ENCODE peak calls at places on chromosome 3, in ten cellular contexts. Q, Y, H, T, J, X, V, U, C and A are unnamed samples.

GRCh38 chr3:56269755-56270154 is 198.5 kb downstream of the ERC2 start:
- DNase-seq in V (no peak), Y (no peak), C (no peak), H (no peak), T (no peak), U (no peak), J (no peak), X (no peak), Q (no peak), A (no peak)

GRCh38 chr3:38524141-38524739 is 28.1 kb downstream of the EXOG start:
- DNase-seq in T (no peak), J (no peak), X (peak; percentile 21), U (no peak), C (no peak), Y (no peak), Q (no peak), H (no peak), V (no peak), A (no peak)

GRCh38 chr3:153910387-153910786 is 210.8 kb upstream of the ARHGEF26 start:
- DNase-seq in X (no peak), U (no peak), Y (no peak), V (no peak), Q (no peak), H (no peak), J (no peak), C (no peak), T (no peak), A (no peak)

GRCh38 chr3:72595376-72595775 is 252.9 kb downstream of the SHQ1 start:
- DNase-seq in X (no peak), H (no peak), J (no peak), C (no peak), T (no peak), Q (no peak), V (no peak), Y (no peak), U (no peak), A (no peak)

GRCh38 chr3:111594205-111594604 is 941 bp downstream of the ZBED2 start:
- DNase-seq in J (no peak), X (peak; percentile 25), T (peak; percentile 40), U (no peak), Q (no peak), V (peak; percentile 18), H (no peak), C (no peak), Y (no peak), A (no peak)

GRCh38 chr3:72591522-72592421 is 256.5 kb downstream of the SHQ1 start:
- DNase-seq in X (peak; percentile 87), H (no peak), J (no peak), Q (peak; percentile 42), T (peak; percentile 42), U (no peak), C (no peak), Y (no peak), V (no peak), A (no peak)

GRCh38 chr3:143497382-143497781 is 350.9 kb downstream of the SLC9A9 start:
- DNase-seq in V (no peak), X (no peak), U (no peak), H (no peak), Y (no peak), T (no peak), J (no peak), Q (no peak), C (no peak), A (no peak)

GRCh38 chr3:109803274-109803673 is 465.9 kb upstream of the DPPA4 start:
- DNase-seq in V (no peak), Y (no peak), T (peak; percentile 22), H (no peak), X (no peak), C (no peak), Q (no peak), J (no peak), U (no peak), A (no peak)

GRCh38 chr3:179398574-179399249 is 51.2 kb downstream of the MFN1 start:
- DNase-seq in X (peak; percentile 20), J (no peak), V (peak; percentile 8), H (no peak), C (no peak), Q (no peak), T (no peak), U (no peak), Y (no peak), A (no peak)

DNA sequence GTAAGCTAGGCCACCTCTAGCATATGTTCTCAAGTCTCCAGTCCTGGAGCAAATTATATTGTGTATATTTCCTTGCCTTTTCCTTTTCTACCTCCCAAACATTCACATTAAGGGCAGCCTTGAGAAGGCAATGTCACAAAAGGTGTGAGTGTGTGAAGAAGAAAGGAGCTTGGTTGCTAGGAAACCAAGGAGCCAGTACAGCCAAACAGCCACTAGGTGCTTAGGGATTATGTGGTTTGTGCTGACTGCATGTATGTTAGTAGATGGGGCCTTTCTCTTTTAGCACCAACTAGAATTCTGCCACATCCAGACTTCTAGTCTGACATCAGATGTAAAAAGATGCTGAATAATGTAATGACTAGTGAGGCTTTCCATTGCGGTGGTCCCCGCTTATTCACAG is 118.8 kb upstream of the DAZL start:
- DNase-seq in Y (no peak), H (no peak), J (no peak), X (no peak), V (no peak), Q (no peak), U (no peak), T (peak; percentile 27), C (no peak), A (peak; percentile 4)
- TF ChIP-seq CTCF in Y (peak; percentile 50), H (no peak), J (no peak), X (peak; percentile 32), V (no peak), Q (peak; percentile 40), U (no peak), T (no peak), C (no peak), A (no peak)

DNA sequence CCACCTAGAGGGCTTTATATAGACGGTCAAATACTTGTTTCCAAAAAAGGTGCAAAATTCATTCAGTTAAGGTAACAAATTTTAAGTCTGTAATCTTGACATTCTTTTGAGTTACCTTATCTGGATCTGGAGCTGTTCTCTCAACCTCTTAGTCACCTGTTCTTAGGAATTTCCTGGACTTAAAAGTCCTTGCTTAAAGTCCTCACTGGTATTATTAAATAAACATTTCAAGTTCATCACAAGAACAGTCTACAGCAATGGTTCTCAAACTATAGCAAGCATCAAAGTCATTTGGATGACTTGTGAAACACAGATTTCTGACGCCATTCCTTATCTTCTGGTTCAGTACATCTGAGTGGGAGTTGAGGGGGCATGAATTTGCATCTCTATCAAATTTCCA is 122.9 kb upstream of the GOLIM4 start:
- DNase-seq in X (no peak), T (no peak), H (no peak), Q (no peak), V (no peak), J (no peak), U (no peak), Y (no peak), C (no peak), A (no peak)
- TF ChIP-seq CTCF in X (no peak), T (no peak), H (no peak), Q (no peak), V (no peak), J (no peak), U (no peak), Y (no peak), C (no peak), A (no peak)

GRCh38 chr3:194485876-194486539 is 794 bp downstream of the ATP13A3 start:
- DNase-seq in V (peak; percentile 66), Y (no peak), Q (no peak), X (no peak), T (no peak), J (peak; percentile 23), H (peak; percentile 91), U (peak; percentile 23), C (peak; percentile 33), A (peak; percentile 43)
- TF ChIP-seq CTCF in V (no peak), Y (no peak), Q (peak; percentile 30), X (no peak), T (no peak), J (no peak), H (no peak), U (no peak), C (no peak), A (no peak)

DNA sequence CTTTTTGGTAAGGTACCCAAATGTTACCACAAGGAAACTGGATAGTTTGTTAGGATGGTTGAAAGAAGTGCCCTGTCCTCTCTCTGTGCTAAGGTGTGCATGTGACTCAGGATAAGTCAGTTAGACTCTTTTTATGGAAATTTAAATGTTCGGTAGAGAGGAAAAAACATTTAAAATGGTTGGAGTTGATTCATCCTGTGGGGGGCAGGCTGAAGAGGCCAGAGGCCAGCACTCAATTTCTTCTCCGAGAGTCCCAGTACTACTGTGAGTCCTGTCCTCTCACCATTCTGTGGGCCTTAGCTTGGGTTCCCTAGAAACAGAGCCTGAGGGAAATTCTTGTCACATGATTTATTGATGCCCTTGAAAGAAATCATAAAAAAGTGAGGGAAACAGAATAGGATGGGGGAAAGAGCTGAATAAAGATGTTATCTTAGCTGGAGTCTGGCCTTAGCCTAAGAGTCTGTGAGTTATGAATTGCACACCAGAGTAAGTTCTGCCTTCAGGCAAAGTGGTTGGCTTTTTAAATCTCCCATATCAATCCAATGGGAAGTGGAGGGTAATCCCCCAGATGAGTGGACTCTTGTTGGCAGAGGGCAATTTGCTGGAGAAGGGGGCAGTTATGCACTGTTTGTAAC is 106.5 kb upstream of the GALNT15 start:
- DNase-seq in H (no peak), Q (no peak), T (peak; percentile 48), C (no peak), Y (no peak), J (no peak), X (peak; percentile 69), U (no peak), V (no peak), A (no peak)
- TF ChIP-seq CTCF in H (no peak), Q (no peak), T (no peak), C (no peak), Y (no peak), J (no peak), X (no peak), U (no peak), V (no peak), A (no peak)

GRCh38 chr3:132007617-132008016 is 27.2 kb downstream of the CPNE4 start:
- DNase-seq in C (no peak), J (no peak), X (no peak), Q (no peak), H (no peak), Y (no peak), V (no peak), U (no peak), T (no peak), A (no peak)

GRCh38 chr3:132004571-132004970 is 30.2 kb downstream of the CPNE4 start:
- DNase-seq in J (no peak), C (no peak), H (no peak), Q (no peak), Y (no peak), U (no peak), T (no peak), X (peak; percentile 21), V (no peak), A (no peak)

GRCh38 chr3:132003685-132004084 is 31.1 kb downstream of the CPNE4 start:
- DNase-seq in Q (no peak), Y (no peak), H (no peak), X (no peak), U (no peak), T (no peak), V (no peak), J (no peak), C (no peak), A (no peak)

GRCh38 chr3:132008841-132009638 is 25.8 kb downstream of the CPNE4 start:
- DNase-seq in X (no peak), J (no peak), T (no peak), Q (no peak), V (no peak), H (no peak), Y (peak; percentile 45), C (no peak), U (no peak), A (no peak)

GRCh38 chr3:132006605-132007204 is 28.1 kb downstream of the CPNE4 start:
- DNase-seq in V (peak; percentile 10), Q (peak; percentile 32), J (no peak), T (peak; percentile 53), H (no peak), U (no peak), C (peak; percentile 39), X (no peak), Y (peak; percentile 67), A (peak; percentile 62)
- TF ChIP-seq CTCF in V (peak; percentile 38), Q (peak; percentile 64), J (peak; percentile 21), T (peak; percentile 43), H (peak; percentile 11), U (no peak), C (peak; percentile 10), X (peak; percentile 55), Y (peak; percentile 63), A (peak; percentile 65)